ENCODE peak calls at places on chromosomes 6 and 20, in nine cellular contexts. X is DND-41, Q is AG04450, E is esophagus muscularis mucosa, J is stomach, H is Peyer's patch, Y is IMR-90, U is aorta, G is upper lobe of right lung. I is an unnamed sample.

GRCh38 chr6:129875610-129876515 is 14.7 kb upstream of the TMEM244 start:
- DNase-seq in H (no peak), U (no peak), J (no peak), Y (peak; percentile 44), X (no peak), G (no peak), E (no peak), Q (no peak), I (no peak)

GRCh38 chr6:47737406-47737805 is 39.0 kb downstream of the ADGRF4 start:
- DNase-seq in X (no peak), H (no peak), E (no peak), G (no peak), U (no peak), Y (no peak), J (no peak), Q (no peak), I (no peak)

GRCh38 chr6:107877968-107878367 is 53.9 kb upstream of the SCML4 start:
- DNase-seq in U (no peak), Q (no peak), H (no peak), X (no peak), J (no peak), G (no peak), Y (no peak), E (no peak), I (no peak)

GRCh38 chr6:215335-216034 is 76.8 kb upstream of the DUSP22 start:
- DNase-seq in J (no peak), E (no peak), U (no peak), Q (no peak), G (peak; percentile 70), Y (peak; percentile 39), X (no peak), H (no peak), I (no peak)

GRCh38 chr6:157222201-157222981 is 100.9 kb downstream of the TMEM242 start:
- DNase-seq in Y (no peak), U (no peak), H (peak; percentile 51), X (no peak), G (peak; percentile 58), E (no peak), Q (no peak), J (no peak), I (no peak)

GRCh38 chr20:17406191-17406590 is 125.0 kb downstream of the BFSP1 start:
- DNase-seq in Q (no peak), G (no peak), H (no peak), Y (no peak), E (no peak), X (no peak), J (no peak), U (no peak), I (no peak)

GRCh38 chr6:150876598-150876997 is 11.1 kb downstream of the MTHFD1L start:
- DNase-seq in H (no peak), G (no peak), X (no peak), Q (no peak), E (no peak), J (peak; percentile 85), Y (peak; percentile 37), U (peak; percentile 79), I (no peak)

GRCh38 chr6:56794421-56794820 is 151.7 kb upstream of the DST start:
- DNase-seq in H (no peak), E (no peak), G (no peak), Q (no peak), U (no peak), J (no peak), Y (no peak), X (no peak), I (no peak)

GRCh38 chr6:54288476-54288875 is 19.8 kb upstream of the TINAG start:
- DNase-seq in H (no peak), E (no peak), X (no peak), Q (no peak), G (no peak), J (no peak), Y (no peak), U (no peak), I (no peak)

GRCh38 chr6:83055366-83055964 is 10.2 kb downstream of the UBE3D start:
- DNase-seq in X (peak; percentile 50), G (no peak), E (no peak), U (no peak), H (peak; percentile 60), Y (peak; percentile 47), J (peak; percentile 44), Q (no peak), I (no peak)

DNA sequence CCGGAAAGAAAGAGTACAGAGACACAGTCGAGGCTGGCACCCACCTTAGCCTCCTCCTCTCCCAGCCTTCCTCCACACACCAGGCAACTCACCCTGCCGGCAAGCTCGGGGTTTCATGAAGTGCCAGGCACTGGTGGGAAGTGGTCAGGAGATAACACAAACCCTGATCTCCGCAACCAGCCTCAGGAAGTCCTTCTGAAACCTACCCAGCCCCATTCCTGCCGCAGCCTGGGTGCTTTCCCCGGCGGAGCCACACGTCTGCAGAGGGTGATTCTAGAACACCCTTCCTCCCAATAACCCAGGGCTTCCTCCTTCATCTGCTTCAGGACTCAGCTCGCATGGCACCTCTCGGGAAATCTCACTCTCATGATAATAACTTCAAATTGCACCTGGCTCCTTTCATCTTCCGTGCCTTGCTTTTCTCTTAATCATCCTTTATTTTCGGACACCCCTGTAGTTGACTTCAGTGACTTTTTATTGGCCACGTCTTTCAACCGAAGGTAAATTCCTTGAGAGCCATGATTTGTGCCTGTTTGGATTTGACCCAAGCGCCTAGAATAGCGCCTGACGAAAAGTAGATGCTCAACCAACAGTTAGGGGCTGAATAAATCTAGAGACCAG is 8.7 kb upstream of the HLA-E start:
- DNase-seq in G (no peak), E (no peak), U (no peak), H (no peak), Q (no peak), J (no peak), Y (no peak), X (peak; percentile 53), I (no peak)
- H3K27me3 ChIP-seq in G (peaks cover 60% of the 10 kb centered on the region), E (peaks cover 38% of the 10 kb centered on the region), U (no peaks in the 10 kb centered on the region), H (peaks cover 6% of the 10 kb centered on the region), Q (peaks cover 34% of the 10 kb centered on the region), J (peaks cover 51% of the 10 kb centered on the region), Y (peaks cover 31% of the 10 kb centered on the region), X (peaks cover 29% of the 10 kb centered on the region), I (peaks cover 58% of the 10 kb centered on the region)

DNA sequence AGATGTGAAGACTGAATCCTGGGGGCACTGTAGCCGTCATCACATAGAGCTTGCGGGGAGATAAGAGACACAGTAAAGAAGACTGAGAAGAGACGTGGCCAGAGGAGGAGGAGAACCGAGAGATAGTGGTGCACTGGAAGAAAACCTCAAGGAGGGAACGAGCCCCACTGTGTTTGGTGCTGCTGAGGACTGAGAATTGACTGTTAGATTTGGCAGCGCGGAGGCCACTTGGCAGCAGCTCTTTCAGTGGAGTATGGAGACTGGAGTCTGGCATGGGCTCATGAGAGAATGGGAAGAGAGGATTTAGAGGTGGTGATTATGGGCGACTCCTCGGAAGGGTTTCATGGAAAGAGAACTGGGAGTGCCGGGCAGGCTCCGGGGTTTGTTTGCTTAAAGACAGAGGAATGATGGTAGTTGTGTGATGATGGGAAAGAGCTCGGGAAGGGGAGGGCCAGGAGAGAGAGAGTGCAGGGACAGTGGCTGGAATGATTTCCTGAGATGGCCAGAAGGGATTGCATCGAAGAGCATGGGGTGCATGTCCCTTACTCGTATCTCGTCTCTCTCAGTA is 18.0 kb downstream of the CDYL start:
- DNase-seq in Q (no peak), G (no peak), E (no peak), J (peak; percentile 35), Y (no peak), X (no peak), H (no peak), U (peak; percentile 52), I (no peak)
- H3K9me3 ChIP-seq in Q (no peaks in the 10 kb centered on the region), G (no peaks in the 10 kb centered on the region), E (no peaks in the 10 kb centered on the region), J (no peaks in the 10 kb centered on the region), Y (no peaks in the 10 kb centered on the region), X (peaks cover under 1% of the 10 kb centered on the region), H (no peaks in the 10 kb centered on the region), U (no peaks in the 10 kb centered on the region), I (no peaks in the 10 kb centered on the region)

GRCh38 chr6:38799529-38800184 is 84.5 kb downstream of the DNAH8 start:
- DNase-seq in E (no peak), J (no peak), X (no peak), Q (no peak), Y (no peak), H (no peak), U (no peak), G (no peak), I (no peak)
- H3K27me3 ChIP-seq in E (no peaks in the 10 kb centered on the region), J (no peaks in the 10 kb centered on the region), X (peaks cover 10% of the 10 kb centered on the region), Q (no peaks in the 10 kb centered on the region), Y (peaks cover 5% of the 10 kb centered on the region), H (no peaks in the 10 kb centered on the region), U (no peaks in the 10 kb centered on the region), G (peaks cover 5% of the 10 kb centered on the region), I (no peaks in the 10 kb centered on the region)

GRCh38 chr20:55678126-55678525 is 327.2 kb downstream of the CBLN4 start:
- DNase-seq in X (no peak), Y (no peak), E (no peak), J (no peak), G (no peak), U (no peak), H (no peak), Q (no peak), I (no peak)

GRCh38 chr20:55678970-55679667 is 326.2 kb downstream of the CBLN4 start:
- DNase-seq in E (no peak), Y (no peak), Q (no peak), U (no peak), H (no peak), G (no peak), X (no peak), J (no peak), I (no peak)

DNA sequence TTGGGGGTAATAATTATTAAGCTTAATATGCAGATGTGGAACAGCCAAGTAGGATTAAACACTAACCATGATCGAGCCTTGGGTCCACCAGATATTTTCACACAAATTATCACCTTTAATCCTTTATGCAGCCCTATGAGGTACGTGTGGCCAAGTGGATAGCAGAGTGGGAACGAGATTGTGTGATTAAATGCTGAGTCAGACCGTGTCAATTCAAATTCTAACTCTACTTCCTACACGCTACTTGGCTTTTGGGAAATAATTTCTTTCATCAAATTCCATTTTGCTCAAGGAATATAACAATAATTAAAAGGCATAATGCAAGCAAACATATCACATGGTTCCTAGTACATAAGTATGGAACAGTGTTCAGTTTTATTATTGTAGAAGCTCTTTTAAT is 329.2 kb downstream of the CBLN4 start:
- DNase-seq in G (no peak), U (no peak), Q (no peak), E (no peak), Y (no peak), H (no peak), J (no peak), X (no peak), I (no peak)
- H3K9me3 ChIP-seq in G (no peaks in the 10 kb centered on the region), U (no peaks in the 10 kb centered on the region), Q (peaks cover 18% of the 10 kb centered on the region), E (no peaks in the 10 kb centered on the region), Y (peaks cover 13% of the 10 kb centered on the region), H (no peaks in the 10 kb centered on the region), J (no peaks in the 10 kb centered on the region), X (no peaks in the 10 kb centered on the region), I (peaks cover 4% of the 10 kb centered on the region)

GRCh38 chr6:27279513-27280063 is 32.1 kb downstream of the PRSS16 start:
- DNase-seq in U (no peak), Q (no peak), Y (no peak), G (no peak), E (no peak), X (no peak), H (no peak), J (no peak), I (no peak)
- H3K27me3 ChIP-seq in U (peaks cover 5% of the 10 kb centered on the region), Q (peaks cover 19% of the 10 kb centered on the region), Y (peaks cover 25% of the 10 kb centered on the region), G (peaks cover 98% of the 10 kb centered on the region), E (peaks cover 61% of the 10 kb centered on the region), X (no peaks in the 10 kb centered on the region), H (peaks cover 14% of the 10 kb centered on the region), J (peaks cover 85% of the 10 kb centered on the region), I (no peaks in the 10 kb centered on the region)

I was measured in SJSA1.